ENCODE peak calls at places on chromosomes 16 and 17, in six cellular contexts. Z is GM12878, T is K562, M is H1, K is WTC11, C is HepG2. F is an unnamed sample.

GRCh38 chr17:47918991-47919390 is 22.4 kb upstream of the PNPO start:
- DNase-seq in Z (no peak), T (no peak), M (no peak), K (no peak), C (no peak), F (no peak)

GRCh38 chr17:82272495-82273326 is 789 bp downstream of the CSNK1D start:
- DNase-seq in Z (no peak), T (peak; percentile 86), M (no peak), K (peak; percentile 50), C (no peak), F (peak; percentile 48)

GRCh38 chr16:56876048-56876447 is 11.0 kb downstream of the SLC12A3 start:
- DNase-seq in Z (no peak), T (no peak), M (no peak), K (no peak), C (no peak), F (no peak)

GRCh38 chr17:6592193-6592592 is 35.8 kb upstream of the PITPNM3 start:
- DNase-seq in Z (no peak), T (no peak), M (no peak), K (no peak), C (peak; percentile 78), F (no peak)

GRCh38 chr16:75065149-75065807 is 51.3 kb downstream of the LDHD start:
- DNase-seq in Z (no peak), T (peak; percentile 70), M (no peak), K (no peak), C (no peak), F (no peak)

GRCh38 chr17:51840688-51841087 is 317.8 kb downstream of the CA10 start:
- DNase-seq in Z (no peak), T (no peak), M (no peak), K (no peak), C (no peak), F (no peak)

GRCh38 chr17:19939993-19940721 is 37.5 kb downstream of the AKAP10 start:
- DNase-seq in Z (no peak), T (no peak), M (no peak), K (no peak), C (no peak), F (no peak)

GRCh38 chr16:11564046-11564926 is 22.4 kb downstream of the LITAF start:
- DNase-seq in Z (no peak), T (no peak), M (no peak), K (no peak), C (no peak), F (no peak)

GRCh38 chr17:3826191-3826590 is 19.9 kb downstream of the NCBP3 start:
- DNase-seq in Z (no peak), T (no peak), M (no peak), K (no peak), C (no peak), F (no peak)

GRCh38 chr17:69269174-69269998 is 40.8 kb upstream of the ABCA10 start:
- DNase-seq in Z (no peak), T (no peak), M (no peak), K (no peak), C (peak; percentile 34), F (no peak)

GRCh38 chr17:73826181-73826871 is 182.1 kb upstream of the SDK2 start:
- DNase-seq in Z (no peak), T (no peak), M (no peak), K (no peak), C (no peak), F (no peak)

GRCh38 chr17:72123964-72124791 is 3.4 kb downstream of the SOX9 start:
- DNase-seq in Z (no peak), T (no peak), M (peak; percentile 60), K (peak; percentile 52), C (no peak), F (peak; percentile 69)

GRCh38 chr16:8751481-8752311 is 45.7 kb downstream of the TMEM186 start:
- DNase-seq in Z (no peak), T (no peak), M (no peak), K (no peak), C (peak; percentile 76), F (peak; percentile 32)

GRCh38 chr17:31093866-31094599 is 744 bp upstream of the NF1 start:
- DNase-seq in Z (no peak), T (no peak), M (no peak), K (no peak), C (peak; percentile 63), F (peak; percentile 21)

GRCh38 chr16:11211977-11212818 is 43.8 kb downstream of the SOCS1 start:
- DNase-seq in Z (no peak), T (no peak), M (no peak), K (no peak), C (no peak), F (no peak)

GRCh38 chr17:10758062-10758461 is 28.2 kb upstream of the TMEM220 start:
- DNase-seq in Z (no peak), T (no peak), M (no peak), K (no peak), C (no peak), F (no peak)

GRCh38 chr17:17414316-17414937 is 62.4 kb upstream of the MED9 start:
- DNase-seq in Z (no peak), T (no peak), M (no peak), K (no peak), C (no peak), F (no peak)

GRCh38 chr17:57916925-57917858 is 38.0 kb downstream of the CUEDC1 start:
- DNase-seq in Z (no peak), T (no peak), M (no peak), K (no peak), C (peak; percentile 53), F (no peak)

GRCh38 chr17:40447148-40447644 is 3.9 kb downstream of the IGFBP4 start:
- DNase-seq in Z (no peak), T (no peak), M (no peak), K (no peak), C (no peak), F (no peak)

GRCh38 chr17:40349477-40350409 is 14.8 kb downstream of the GJD3 start:
- DNase-seq in Z (no peak), T (no peak), M (no peak), K (no peak), C (no peak), F (no peak)

GRCh38 chr16:87931504-87931903 is 4.8 kb downstream of the CA5A start:
- DNase-seq in Z (no peak), T (peak; percentile 77), M (no peak), K (no peak), C (no peak), F (no peak)

GRCh38 chr17:16818821-16819683 is 129.0 kb downstream of the CCDC144A start:
- DNase-seq in Z (no peak), T (peak; percentile 18), M (no peak), K (no peak), C (no peak), F (no peak)

GRCh38 chr17:21573961-21574610 is 118.2 kb upstream of the KCNJ18 start:
- DNase-seq in Z (no peak), T (no peak), M (no peak), K (no peak), C (no peak), F (no peak)

GRCh38 chr16:50367777-50368409 is 895 bp downstream of the BRD7 start:
- DNase-seq in Z (no peak), T (no peak), M (no peak), K (no peak), C (no peak), F (peak; percentile 33)

GRCh38 chr17:21275579-21276339 is 8.8 kb upstream of the MAP2K3 start:
- DNase-seq in Z (peak; percentile 43), T (peak; percentile 95), M (peak; percentile 98), K (peak; percentile 93), C (peak; percentile 61), F (peak; percentile 91)

GRCh38 chr16:11794991-11795886 is 1.8 kb downstream of the ZC3H7A start:
- DNase-seq in Z (no peak), T (no peak), M (no peak), K (no peak), C (no peak), F (no peak)

GRCh38 chr16:58393138-58393504 is 850 bp downstream of the GINS3 start:
- DNase-seq in Z (no peak), T (peak; percentile 47), M (no peak), K (no peak), C (peak; percentile 15), F (no peak)

GRCh38 chr17:2075336-2076056 is 20.6 kb downstream of the HIC1 start:
- DNase-seq in Z (no peak), T (no peak), M (no peak), K (peak; percentile 28), C (no peak), F (peak; percentile 53)

GRCh38 chr16:21104124-21104860 is 46.4 kb downstream of the DNAH3 start:
- DNase-seq in Z (no peak), T (no peak), M (no peak), K (no peak), C (no peak), F (no peak)

GRCh38 chr17:47843391-47843730 is 2.3 kb upstream of the SCRN2 start:
- DNase-seq in Z (no peak), T (no peak), M (no peak), K (no peak), C (no peak), F (no peak)

GRCh38 chr17:4744999-4745969 is 5.6 kb upstream of the CXCL16 start:
- DNase-seq in Z (no peak), T (peak; percentile 43), M (peak; percentile 82), K (peak; percentile 77), C (no peak), F (peak; percentile 89)

GRCh38 chr17:78716814-78717393 is 65.2 kb downstream of the CYTH1 start:
- DNase-seq in Z (no peak), T (no peak), M (peak; percentile 55), K (no peak), C (no peak), F (peak; percentile 36)

DNA sequence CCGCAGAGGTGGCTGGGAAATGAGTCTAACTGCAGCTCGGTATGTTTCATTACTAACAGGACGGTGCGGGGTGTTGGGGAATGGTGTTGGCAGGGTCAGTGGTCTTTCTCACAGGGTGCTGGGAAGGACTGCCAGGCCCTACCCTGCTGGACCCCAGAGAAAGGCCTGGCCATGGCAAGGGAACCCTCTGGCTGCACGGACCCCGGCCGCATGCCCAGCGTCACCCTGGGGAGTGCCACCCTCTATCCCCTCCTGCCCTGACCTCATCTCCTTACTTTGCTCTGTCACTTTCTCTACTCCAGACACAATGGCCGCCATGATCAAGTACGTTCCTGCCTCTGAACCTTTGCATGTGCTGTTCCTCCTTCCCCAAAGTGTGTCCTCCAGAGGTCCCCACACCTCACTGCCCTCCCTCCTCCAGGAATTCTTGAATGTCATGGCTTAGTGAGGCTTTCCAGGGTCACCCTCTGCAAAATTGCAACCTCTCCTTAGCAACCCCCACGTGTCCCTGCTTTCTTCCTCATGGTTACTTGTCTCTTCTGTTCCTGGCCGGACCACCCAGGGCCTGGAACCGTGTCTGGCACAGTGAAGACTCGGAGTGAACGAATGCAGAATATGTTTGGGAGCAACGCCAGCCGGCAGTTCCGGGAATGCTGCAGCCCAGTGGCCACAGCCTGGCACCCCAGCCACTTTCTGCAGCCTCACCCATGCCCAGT is 15.2 kb downstream of the ADAD2 start:
- DNase-seq in Z (no peak), T (no peak), M (no peak), K (no peak), C (no peak), F (no peak)
- TF ChIP-seq CREB1 in Z (no peak), T (no peak), M (no peak), K (no peak), C (no peak), F (no peak)

GRCh38 chr16:2773188-2773968 is 3.7 kb downstream of the ELOB start:
- DNase-seq in Z (no peak), T (no peak), M (no peak), K (no peak), C (no peak), F (no peak)
- TF ChIP-seq CREB1 in Z (no peak), T (no peak), M (no peak), K (no peak), C (no peak), F (no peak)

GRCh38 chr17:45364531-45365390 is 47.9 kb upstream of the MAP3K14 start:
- DNase-seq in Z (no peak), T (no peak), M (peak; percentile 75), K (peak; percentile 79), C (no peak), F (peak; percentile 99)
- TF ChIP-seq CREB1 in Z (no peak), T (no peak), M (no peak), K (no peak), C (no peak), F (no peak)

GRCh38 chr17:50469005-50469605 is 425 bp upstream of the CHAD start:
- DNase-seq in Z (no peak), T (no peak), M (no peak), K (peak; percentile 27), C (no peak), F (peak; percentile 50)
- TF ChIP-seq CREB1 in Z (no peak), T (no peak), M (no peak), K (no peak), C (no peak), F (no peak)

F was measured in GM23338.